ENCODE peak calls at places on chromosomes 12 and 14, in four cellular contexts. O is tibial nerve, G is amniotic stem cell, V is cardiac fibroblast. Y is an unnamed sample.

GRCh38 chr12:64480148-64480547 is 28.2 kb downstream of the TBK1 start:
- DNase-seq in V (peak; percentile 16), O (no peak), G (no peak), Y (no peak)

GRCh38 chr12:122732611-122733010 is 2.0 kb upstream of the HCAR1 start:
- DNase-seq in V (no peak), O (no peak), G (no peak), Y (no peak)

GRCh38 chr14:33631021-33631420 is 319.9 kb downstream of the EGLN3 start:
- DNase-seq in O (no peak), G (no peak), V (no peak), Y (no peak)

GRCh38 chr12:18718462-18718861 is 19.4 kb downstream of the PLCZ1 start:
- DNase-seq in G (no peak), V (no peak), O (no peak), Y (no peak)

GRCh38 chr14:99699861-99700260 is 15.8 kb downstream of the CYP46A1 start:
- DNase-seq in G (no peak), O (no peak), V (no peak), Y (no peak)

GRCh38 chr12:7001921-7002591 is 16.2 kb downstream of the LPCAT3 start:
- DNase-seq in O (no peak), G (no peak), V (no peak), Y (no peak)

GRCh38 chr14:94317259-94317658 is 5.9 kb downstream of the SERPINA6 start:
- DNase-seq in O (no peak), G (no peak), V (peak; percentile 71), Y (no peak)

GRCh38 chr14:102500190-102500661 is 9.3 kb downstream of the ANKRD9 start:
- DNase-seq in O (no peak), G (no peak), V (peak; percentile 95), Y (no peak)

Y was measured in central memory CD8-positive, alpha-beta T cell.